ENCODE peak calls at places on chromosomes 11 and 22, in four cellular contexts. I is GM12878, K is IMR-90, G is A549. S is an unnamed sample.

GRCh38 chr11:35104655-35105054 is 34.3 kb upstream of the CD44 start:
- DNase-seq in K (no peak), I (no peak), G (no peak), S (no peak)

GRCh38 chr11:6568191-6568918 is 35.1 kb downstream of the RRP8 start:
- DNase-seq in K (peak; percentile 65), G (peak; percentile 24), I (no peak), S (peak; percentile 83)

GRCh38 chr11:68002943-68003845 is 703 bp downstream of the UNC93B1 start:
- DNase-seq in I (no peak), K (no peak), G (peak; percentile 53), S (peak; percentile 42)

GRCh38 chr11:12458042-12458441 is 80.7 kb downstream of the PARVA start:
- DNase-seq in I (no peak), G (no peak), K (no peak), S (no peak)

GRCh38 chr11:78343303-78343702 is 74.3 kb downstream of the GAB2 start:
- DNase-seq in G (no peak), I (no peak), K (no peak), S (no peak)

GRCh38 chr11:115168229-115168671 is 336.0 kb downstream of the CADM1 start:
- DNase-seq in I (no peak), G (no peak), K (no peak), S (no peak)

GRCh38 chr11:35347921-35348331 is 71.4 kb downstream of the SLC1A2 start:
- DNase-seq in I (no peak), K (peak; percentile 67), G (no peak), S (no peak)

GRCh38 chr11:2860636-2861035 is 24.9 kb downstream of the CDKN1C start:
- DNase-seq in G (peak; percentile 51), K (peak; percentile 51), I (peak; percentile 11), S (no peak)

GRCh38 chr11:36077886-36078685 is 134.2 kb downstream of the LDLRAD3 start:
- DNase-seq in K (no peak), I (no peak), G (no peak), S (no peak)

GRCh38 chr11:25327656-25328055 is 830.8 kb downstream of the LUZP2 start:
- DNase-seq in G (no peak), I (no peak), K (no peak), S (no peak)

GRCh38 chr11:69380921-69381581 is 87.1 kb downstream of the MYEOV start:
- DNase-seq in K (no peak), I (no peak), G (no peak), S (no peak)

GRCh38 chr11:57792060-57792541 is 30.5 kb downstream of the CTNND1 start:
- DNase-seq in G (no peak), I (peak; percentile 93), K (peak; percentile 53), S (no peak)

GRCh38 chr22:34604312-34604711 is 461.6 kb upstream of the ISX start:
- DNase-seq in I (no peak), K (no peak), G (no peak), S (no peak)

GRCh38 chr22:37664249-37665101 is 6.0 kb downstream of the PDXP start:
- DNase-seq in G (no peak), K (no peak), I (no peak), S (no peak)

GRCh38 chr11:77201370-77201769 is 73.3 kb downstream of the MYO7A start:
- DNase-seq in K (no peak), G (no peak), I (no peak), S (no peak)

GRCh38 chr11:47566166-47566546 is 757 bp downstream of the PTPMT1 start:
- DNase-seq in G (no peak), I (no peak), K (no peak), S (peak; percentile 39)

GRCh38 chr11:90229791-90230190 is 6.9 kb upstream of the CHORDC1 start:
- DNase-seq in K (peak; percentile 23), I (no peak), G (no peak), S (no peak)

GRCh38 chr11:102914238-102915043 is 39.7 kb upstream of the MMP12 start:
- DNase-seq in K (peak; percentile 56), G (peak; percentile 23), I (no peak), S (peak; percentile 10)

GRCh38 chr11:36258730-36259360 is 30.4 kb downstream of the COMMD9 start:
- DNase-seq in I (no peak), K (peak; percentile 77), G (peak; percentile 68), S (peak; percentile 64)

GRCh38 chr11:67583319-67584204 is at the start of gene GSTP1:
- DNase-seq in K (peak; percentile 88), G (peak; percentile 90), I (no peak), S (peak; percentile 96)

GRCh38 chr11:25423436-25424184 is 908.3 kb upstream of the ANO3 start:
- DNase-seq in I (no peak), K (peak; percentile 29), G (no peak), S (no peak)

GRCh38 chr11:63910605-63911195 is 6.3 kb downstream of the RCOR2 start:
- DNase-seq in K (no peak), I (no peak), G (no peak), S (no peak)

GRCh38 chr11:269146-269890 is 8.9 kb upstream of the NLRP6 start:
- DNase-seq in K (no peak), G (no peak), I (peak; percentile 99), S (no peak)

GRCh38 chr11:44619931-44620725 is 54.7 kb downstream of the CD82 start:
- DNase-seq in G (no peak), K (no peak), I (no peak), S (no peak)

GRCh38 chr11:64230209-64230984 is at the start of gene DNAJC4:
- DNase-seq in K (peak; percentile 81), I (peak; percentile 62), G (peak; percentile 91), S (peak; percentile 89)

GRCh38 chr11:130677486-130678153 is 229.2 kb downstream of the ADAMTS15 start:
- DNase-seq in I (no peak), K (peak; percentile 70), G (peak; percentile 42), S (no peak)

GRCh38 chr22:33579448-33580093 is 340.7 kb downstream of the LARGE1 start:
- DNase-seq in K (peak; percentile 38), G (peak; percentile 68), I (no peak), S (peak; percentile 35)

GRCh38 chr11:62892077-62892922 is 11.6 kb downstream of the SLC3A2 start:
- DNase-seq in I (no peak), G (no peak), K (no peak), S (peak; percentile 36)

GRCh38 chr11:35116245-35116644 is 22.7 kb upstream of the CD44 start:
- DNase-seq in K (no peak), I (no peak), G (no peak), S (no peak)

GRCh38 chr22:44243761-44244160 is 63.0 kb downstream of the PARVG start:
- DNase-seq in K (no peak), G (no peak), I (no peak), S (no peak)

GRCh38 chr11:117909611-117910382 is 19.4 kb downstream of the TMPRSS13 start:
- DNase-seq in K (no peak), I (no peak), G (no peak), S (peak; percentile 79)

GRCh38 chr11:117912497-117912896 is 16.7 kb downstream of the TMPRSS13 start:
- DNase-seq in K (no peak), I (no peak), G (no peak), S (no peak)

GRCh38 chr11:117910941-117911630 is 18.1 kb downstream of the TMPRSS13 start:
- DNase-seq in I (no peak), K (no peak), G (no peak), S (no peak)

GRCh38 chr11:117910525-117910924 is 18.7 kb downstream of the TMPRSS13 start:
- DNase-seq in K (no peak), I (no peak), G (no peak), S (no peak)

GRCh38 chr11:117911694-117912093 is 17.5 kb downstream of the TMPRSS13 start:
- DNase-seq in G (no peak), K (no peak), I (no peak), S (no peak)
- TF ChIP-seq ELK1 in G (no peak), K (no peak), I (no peak), S (no peak)

GRCh38 chr11:10456519-10456918 is 1.5 kb downstream of the AMPD3 start:
- DNase-seq in K (no peak), I (no peak), G (no peak), S (peak; percentile 42)
- TF ChIP-seq POLR2A in K (no peak), I (no peak), G (no peak), S (no peak)

GRCh38 chr22:47355388-47355725 is 592.9 kb downstream of the TBC1D22A start:
- DNase-seq in I (no peak), G (no peak), K (no peak), S (no peak)

GRCh38 chr22:47352920-47353700 is 590.7 kb downstream of the TBC1D22A start:
- DNase-seq in K (no peak), I (no peak), G (no peak), S (no peak)

GRCh38 chr22:47355776-47356432 is 593.5 kb downstream of the TBC1D22A start:
- DNase-seq in K (no peak), I (no peak), G (no peak), S (no peak)

GRCh38 chr22:47356433-47357011 is 594.1 kb downstream of the TBC1D22A start:
- DNase-seq in G (no peak), I (no peak), K (no peak), S (no peak)

DNA sequence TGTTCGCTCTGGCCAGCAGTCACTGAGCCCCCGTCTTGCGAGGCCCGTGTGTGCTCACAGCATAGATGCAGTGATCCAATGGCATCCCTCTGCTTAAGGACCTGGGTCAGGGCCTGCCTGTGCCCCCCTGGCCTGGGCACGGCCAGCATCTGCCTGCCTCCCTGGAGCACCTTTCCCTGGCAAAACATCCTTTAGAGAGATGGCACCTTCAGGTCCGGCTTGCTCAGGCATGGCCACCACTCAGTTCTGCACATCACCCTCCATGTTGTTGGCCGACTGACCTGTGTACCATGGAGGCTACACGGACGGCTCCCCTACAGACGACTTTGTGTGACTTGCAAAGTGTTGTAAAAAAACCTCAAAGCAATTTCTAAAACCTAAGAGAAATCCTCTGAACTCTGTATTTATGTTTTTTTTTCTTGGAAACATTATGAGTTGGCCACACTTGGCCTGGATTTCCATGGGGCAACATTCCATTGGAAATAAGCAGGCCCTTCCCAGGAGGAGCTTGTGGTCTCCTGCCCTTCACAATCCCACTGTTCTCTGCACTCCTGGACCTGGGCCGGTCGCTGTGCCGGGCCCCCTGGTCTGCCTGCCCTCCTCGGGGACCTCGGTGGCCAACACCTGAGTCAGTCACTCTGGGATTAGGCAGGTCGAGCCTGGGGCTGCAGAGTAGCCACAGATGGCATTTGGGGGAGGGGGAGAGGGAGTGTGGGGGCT is 592.4 kb downstream of the TBC1D22A start:
- DNase-seq in G (no peak), K (no peak), I (no peak), S (no peak)
- TF ChIP-seq ELK1 in G (no peak), K (no peak), I (no peak), S (no peak)

GRCh38 chr11:125258626-125259025 is 94.1 kb downstream of the PKNOX2 start:
- DNase-seq in G (no peak), K (no peak), I (no peak), S (no peak)
- TF ChIP-seq POLR2A in G (no peak), K (no peak), I (no peak), S (no peak)

S was measured in K562.